ENCODE peak calls at places on chromosomes 5 and 9, in five cellular contexts. A, N, D, E and M are unnamed samples.

GRCh38 chr5:180823938-180824629 is 21.5 kb upstream of the MGAT1 start:
- DNase-seq in A (no peak), N (no peak), D (no peak), E (no peak), M (no peak)

GRCh38 chr9:35820076-35820475 is 5.2 kb upstream of the HINT2 start:
- DNase-seq in A (peak; percentile 60), N (no peak), D (no peak), E (peak; percentile 44), M (no peak)

GRCh38 chr9:127014210-127014609 is 99.6 kb downstream of the RALGPS1 start:
- DNase-seq in A (no peak), N (no peak), D (no peak), E (peak; percentile 30), M (no peak)

GRCh38 chr9:107147134-107147533 is 135.9 kb upstream of the RAD23B start:
- DNase-seq in A (no peak), N (no peak), D (no peak), E (no peak), M (no peak)

GRCh38 chr5:104139840-104140239 is 577.3 kb upstream of the NUDT12 start:
- DNase-seq in A (no peak), N (no peak), D (no peak), E (no peak), M (no peak)

GRCh38 chr5:158783382-158783781 is 316.3 kb downstream of the EBF1 start:
- DNase-seq in A (no peak), N (no peak), D (no peak), E (no peak), M (no peak)

GRCh38 chr9:113274474-113275146 is 762 bp downstream of the CDC26 start:
- DNase-seq in A (peak; percentile 57), N (no peak), D (no peak), E (peak; percentile 77), M (no peak)

GRCh38 chr9:94606641-94607339 is 13.2 kb upstream of the FBP2 start:
- DNase-seq in A (no peak), N (no peak), D (peak; percentile 28), E (no peak), M (peak; percentile 63)

GRCh38 chr9:92508018-92508417 is 25.7 kb upstream of the ASPN start:
- DNase-seq in A (no peak), N (no peak), D (no peak), E (no peak), M (no peak)

GRCh38 chr5:77197840-77198554 is 12.5 kb upstream of the PDE8B start:
- DNase-seq in A (no peak), N (no peak), D (no peak), E (no peak), M (no peak)

GRCh38 chr5:173781826-173782670 is 106.1 kb upstream of the CPEB4 start:
- DNase-seq in A (peak; percentile 94), N (peak; percentile 70), D (peak; percentile 77), E (peak; percentile 97), M (peak; percentile 73)

GRCh38 chr5:172594867-172595466 is 46.1 kb upstream of the NEURL1B start:
- DNase-seq in A (no peak), N (no peak), D (no peak), E (no peak), M (no peak)

GRCh38 chr9:127869310-127870152 is 7.9 kb downstream of the AK1 start:
- DNase-seq in A (peak; percentile 75), N (peak; percentile 94), D (peak; percentile 90), E (peak; percentile 83), M (peak; percentile 92)

GRCh38 chr5:139799359-139799758 is 3.8 kb downstream of the PSD2 start:
- DNase-seq in A (no peak), N (no peak), D (no peak), E (no peak), M (no peak)

GRCh38 chr5:106292654-106293053 is 1378.1 kb downstream of the EFNA5 start:
- DNase-seq in A (peak; percentile 81), N (no peak), D (no peak), E (no peak), M (no peak)